ENCODE peak calls at places on chromosome 17, in ten cellular contexts. C is adrenal gland, V is kidney epithelial cell, E is left lung, R is brain microvascular endothelial cell, A is AG04450, W is tibial nerve, F is sigmoid colon, N is IMR-90, H is esophagus squamous epithelium. O is an unnamed sample.

GRCh38 chr17:7354262-7354781 is 634 bp upstream of the TMEM95 start:
- DNase-seq in C (no peak), V (no peak), E (peak), R (peak), A (no peak), W (no peak), F (no peak), N (peak), H (no peak), O (peak)

GRCh38 chr17:40309031-40309937 is at the start of gene RARA:
- DNase-seq in C (peak), V (no peak), E (peak), R (no peak), A (no peak), W (peak), F (peak), N (no peak), H (no peak), O (peak)

GRCh38 chr17:4090898-4091297 is 51.9 kb downstream of the ZZEF1 start:
- DNase-seq in C (no peak), V (no peak), E (no peak), R (no peak), A (no peak), W (no peak), F (no peak), N (peak), H (no peak), O (no peak)

GRCh38 chr17:36592316-36592710 is 634 bp downstream of the DHRS11 start:
- DNase-seq in C (no peak), V (no peak), E (no peak), R (no peak), A (no peak), W (no peak), F (peak), N (no peak), H (no peak), O (no peak)

GRCh38 chr17:17749921-17750320 is 68.7 kb downstream of the RAI1 start:
- DNase-seq in C (peak), V (no peak), E (no peak), R (peak), A (no peak), W (no peak), F (no peak), N (peak), H (no peak), O (peak)

GRCh38 chr17:34961093-34961911 is at the start of the genes CCT6B and ZNF830:
- DNase-seq in C (peak), V (peak), E (peak), R (peak), A (peak), W (peak), F (peak), N (peak), H (peak), O (peak)

GRCh38 chr17:4836221-4836620 is 3.1 kb downstream of the MINK1 start:
- DNase-seq in C (no peak), V (no peak), E (no peak), R (no peak), A (no peak), W (no peak), F (no peak), N (no peak), H (no peak), O (no peak)

GRCh38 chr17:72502940-72503341 is 382.1 kb downstream of the SOX9 start:
- DNase-seq in C (no peak), V (no peak), E (no peak), R (no peak), A (no peak), W (no peak), F (no peak), N (peak), H (no peak), O (peak)

GRCh38 chr17:10617120-10617505 is 40.0 kb downstream of the MYH3 start:
- DNase-seq in C (no peak), V (no peak), E (no peak), R (no peak), A (no peak), W (no peak), F (no peak), N (no peak), H (no peak), O (no peak)

GRCh38 chr17:27415090-27415795 is 41.0 kb upstream of the KSR1 start:
- DNase-seq in C (no peak), V (no peak), E (no peak), R (no peak), A (no peak), W (no peak), F (peak), N (no peak), H (no peak), O (peak)

GRCh38 chr17:75773121-75773807 is 8.3 kb upstream of the GALK1 start:
- DNase-seq in C (peak), V (no peak), E (peak), R (no peak), A (no peak), W (no peak), F (peak), N (no peak), H (no peak), O (no peak)

GRCh38 chr17:83179811-83180210 is 100.4 kb downstream of the METRNL start:
- DNase-seq in C (peak), V (no peak), E (no peak), R (no peak), A (no peak), W (peak), F (peak), N (no peak), H (no peak), O (no peak)

GRCh38 chr17:32124985-32125847 is 17.1 kb upstream of the RHOT1 start:
- DNase-seq in C (no peak), V (no peak), E (no peak), R (no peak), A (no peak), W (no peak), F (no peak), N (no peak), H (no peak), O (no peak)

GRCh38 chr17:50836826-50837225 is 1.4 kb downstream of the WFIKKN2 start:
- DNase-seq in C (no peak), V (no peak), E (no peak), R (no peak), A (no peak), W (no peak), F (no peak), N (no peak), H (no peak), O (no peak)

GRCh38 chr17:65198653-65199382 is 61.6 kb downstream of the RGS9 start:
- DNase-seq in C (peak), V (peak), E (no peak), R (no peak), A (no peak), W (no peak), F (no peak), N (peak), H (no peak), O (peak)

GRCh38 chr17:43599835-43600234 is 53.7 kb upstream of the ETV4 start:
- DNase-seq in C (peak), V (peak), E (no peak), R (peak), A (peak), W (no peak), F (no peak), N (peak), H (no peak), O (peak)

GRCh38 chr17:48457080-48457836 is 27.2 kb upstream of the SKAP1 start:
- DNase-seq in C (peak), V (no peak), E (peak), R (peak), A (no peak), W (no peak), F (peak), N (peak), H (no peak), O (peak)

GRCh38 chr17:8439681-8440080 is 4.0 kb downstream of the NDEL1 start:
- DNase-seq in C (no peak), V (no peak), E (no peak), R (no peak), A (no peak), W (no peak), F (no peak), N (no peak), H (no peak), O (no peak)

GRCh38 chr17:1649844-1650409 is at the start of gene RILP:
- DNase-seq in C (peak), V (no peak), E (peak), R (no peak), A (no peak), W (peak), F (peak), N (no peak), H (no peak), O (peak)

GRCh38 chr17:46115687-46116086 is 77.5 kb downstream of the KANSL1 start:
- DNase-seq in C (no peak), V (no peak), E (no peak), R (no peak), A (no peak), W (no peak), F (no peak), N (peak), H (no peak), O (peak)

GRCh38 chr17:1252203-1252608 is 18.0 kb upstream of the BHLHA9 start:
- DNase-seq in C (no peak), V (no peak), E (no peak), R (no peak), A (no peak), W (no peak), F (no peak), N (no peak), H (no peak), O (peak)

GRCh38 chr17:2170023-2170422 is 115.1 kb downstream of the HIC1 start:
- DNase-seq in C (no peak), V (no peak), E (no peak), R (no peak), A (no peak), W (no peak), F (peak), N (no peak), H (no peak), O (no peak)

GRCh38 chr17:58691701-58692238 is at the start of gene TEX14:
- DNase-seq in C (peak), V (no peak), E (no peak), R (no peak), A (no peak), W (no peak), F (no peak), N (no peak), H (no peak), O (no peak)

GRCh38 chr17:61551255-61551742 is 39.7 kb downstream of the NACA2 start:
- DNase-seq in C (no peak), V (no peak), E (no peak), R (no peak), A (no peak), W (no peak), F (no peak), N (peak), H (no peak), O (peak)

GRCh38 chr17:78364436-78365281 is 4.8 kb upstream of the SOCS3 start:
- DNase-seq in C (no peak), V (no peak), E (no peak), R (no peak), A (no peak), W (no peak), F (no peak), N (no peak), H (no peak), O (peak)

GRCh38 chr17:75876938-75877751 is 1.2 kb downstream of the TRIM47 start:
- DNase-seq in C (peak), V (peak), E (peak), R (peak), A (peak), W (peak), F (peak), N (peak), H (no peak), O (peak)

GRCh38 chr17:690346-690745 is 24.3 kb downstream of the VPS53 start:
- DNase-seq in C (no peak), V (no peak), E (no peak), R (no peak), A (no peak), W (no peak), F (no peak), N (no peak), H (no peak), O (no peak)

GRCh38 chr17:31691251-31691905 is 167.7 kb downstream of the COPRS start:
- DNase-seq in C (no peak), V (no peak), E (no peak), R (no peak), A (no peak), W (no peak), F (no peak), N (no peak), H (no peak), O (no peak)

GRCh38 chr17:47735139-47735464 is 2.1 kb downstream of the TBX21 start:
- DNase-seq in C (no peak), V (no peak), E (no peak), R (no peak), A (no peak), W (no peak), F (peak), N (no peak), H (no peak), O (no peak)

GRCh38 chr17:56983380-56983779 is 5.4 kb downstream of the SCPEP1 start:
- DNase-seq in C (no peak), V (no peak), E (no peak), R (no peak), A (no peak), W (no peak), F (no peak), N (no peak), H (no peak), O (no peak)

GRCh38 chr17:75267403-75268232 is 3.4 kb downstream of the MIF4GD start:
- DNase-seq in C (no peak), V (no peak), E (no peak), R (no peak), A (no peak), W (no peak), F (no peak), N (no peak), H (no peak), O (no peak)

GRCh38 chr17:73391331-73392265 is 79.8 kb upstream of the CDC42EP4 start:
- DNase-seq in C (no peak), V (no peak), E (peak), R (no peak), A (no peak), W (no peak), F (no peak), N (no peak), H (no peak), O (no peak)

DNA sequence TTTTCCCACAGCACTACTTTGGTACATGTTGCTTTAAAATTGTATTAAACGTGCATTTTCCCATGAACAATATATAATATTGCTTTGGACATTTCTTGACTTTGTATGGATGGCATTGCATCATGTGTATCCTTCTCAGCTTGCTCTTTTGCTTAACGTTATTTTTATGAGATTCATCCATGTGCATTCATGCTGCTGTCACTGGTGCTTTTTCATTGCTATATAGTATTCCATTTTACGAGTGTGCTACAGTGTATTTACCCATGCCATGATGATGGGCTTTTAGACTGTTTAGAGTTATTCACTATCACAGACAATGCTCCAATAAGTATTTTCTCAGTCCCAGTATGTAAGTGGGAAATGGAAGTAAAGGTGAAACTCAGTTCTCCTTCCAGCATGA is 195.2 kb upstream of the COX10 start:
- DNase-seq in C (no peak), V (no peak), E (no peak), R (no peak), A (no peak), W (no peak), F (no peak), N (no peak), H (no peak), O (no peak)
- TF ChIP-seq CTCF in C (no peak), V (no peak), E (no peak), R (no peak), A (no peak), W (no peak), F (no peak), N (no peak), H (no peak), O (no peak)

GRCh38 chr17:38454528-38454927 is 26.3 kb downstream of the ARHGAP23 start:
- DNase-seq in C (peak), V (no peak), E (peak), R (peak), A (no peak), W (peak), F (peak), N (peak), H (peak), O (peak)

GRCh38 chr17:38451840-38452529 is 23.7 kb downstream of the ARHGAP23 start:
- DNase-seq in C (no peak), V (no peak), E (no peak), R (peak), A (peak), W (no peak), F (no peak), N (peak), H (no peak), O (peak)

GRCh38 chr17:38452719-38453118 is 24.5 kb downstream of the ARHGAP23 start:
- DNase-seq in C (no peak), V (no peak), E (no peak), R (no peak), A (no peak), W (no peak), F (no peak), N (no peak), H (no peak), O (no peak)

GRCh38 chr17:38455288-38455915 is 27.1 kb downstream of the ARHGAP23 start:
- DNase-seq in C (no peak), V (no peak), E (no peak), R (no peak), A (no peak), W (no peak), F (no peak), N (no peak), H (no peak), O (no peak)

DNA sequence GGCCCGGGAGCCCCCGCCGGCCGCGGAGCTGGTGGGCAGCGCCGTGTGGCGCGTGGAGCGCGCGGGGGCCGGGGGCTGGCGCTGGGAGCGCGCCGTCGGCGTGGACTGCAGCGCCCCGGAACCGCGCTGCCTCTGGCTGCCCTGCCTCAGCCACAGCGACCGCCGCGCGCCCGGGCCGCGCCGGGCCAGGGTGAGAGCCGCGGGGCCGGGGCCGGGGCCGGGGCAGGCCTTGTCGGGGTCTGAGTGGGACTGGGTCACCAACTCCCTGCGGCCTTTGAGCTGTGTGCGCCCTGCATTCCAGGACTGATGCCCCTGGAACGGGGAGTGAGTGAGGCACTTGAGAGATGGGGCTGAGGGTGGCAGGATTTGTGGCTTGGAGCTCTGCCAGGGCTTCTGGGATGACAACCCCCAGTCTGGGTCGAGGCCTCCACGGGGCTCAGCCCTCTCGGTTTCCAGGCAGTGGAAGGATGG is 25.7 kb downstream of the ARHGAP23 start:
- DNase-seq in C (peak), V (no peak), E (no peak), R (no peak), A (no peak), W (no peak), F (no peak), N (peak), H (no peak), O (peak)
- H3K4me3 ChIP-seq in C (no peak), V (peak), E (peak), R (peak), A (peak), W (peak), F (peak), N (peak), H (peak), O (peak)

DNA sequence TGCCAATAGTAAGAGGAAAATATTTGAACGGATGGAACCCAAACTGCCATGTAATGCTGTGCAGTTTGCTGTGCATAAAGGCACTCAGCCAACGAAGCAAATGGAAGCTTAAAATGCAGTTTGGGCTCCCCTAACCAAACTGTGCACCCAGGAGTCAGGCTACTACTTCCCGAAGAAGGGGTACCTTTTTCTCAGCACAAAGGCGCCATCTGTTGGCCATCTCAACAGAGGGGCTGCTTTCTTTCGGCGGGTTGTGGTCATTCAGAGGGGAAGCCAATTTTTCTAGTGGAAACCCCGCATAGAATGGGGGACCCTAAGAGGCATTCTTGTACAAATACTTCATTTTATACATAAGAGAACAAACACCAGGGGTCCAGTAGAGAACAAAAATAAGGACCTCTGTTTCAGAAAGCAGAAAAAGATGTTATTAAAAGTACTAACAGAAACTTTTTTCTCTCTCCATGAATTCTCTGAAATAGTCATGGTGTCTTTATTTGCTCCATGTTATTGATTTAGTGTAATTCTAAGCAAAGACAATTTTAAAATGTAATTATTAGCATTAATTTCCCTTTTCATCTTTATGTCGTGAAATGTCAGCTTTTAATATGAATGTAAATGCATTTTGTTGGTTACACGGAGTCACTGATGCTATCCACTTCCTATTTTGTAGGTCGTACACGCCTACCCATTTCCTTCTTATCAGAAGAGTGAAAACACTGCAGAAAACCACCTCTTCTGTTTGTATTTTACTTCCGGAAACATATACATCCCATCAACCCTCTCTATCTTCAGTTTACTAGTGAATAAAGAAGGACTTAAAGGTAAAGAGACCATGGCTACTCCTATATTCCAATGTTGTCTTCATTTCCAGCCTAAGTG is 453.3 kb downstream of the KCNJ2 start:
- DNase-seq in C (peak), V (no peak), E (no peak), R (peak), A (no peak), W (no peak), F (peak), N (peak), H (no peak), O (peak)
- TF ChIP-seq CTCF in C (no peak), V (peak), E (peak), R (peak), A (peak), W (peak), F (no peak), N (peak), H (no peak), O (peak)

GRCh38 chr17:81428521-81428920 is 33.3 kb downstream of the BAHCC1 start:
- DNase-seq in C (no peak), V (no peak), E (no peak), R (no peak), A (no peak), W (no peak), F (no peak), N (no peak), H (no peak), O (no peak)

GRCh38 chr17:81428945-81429344 is 33.7 kb downstream of the BAHCC1 start:
- DNase-seq in C (no peak), V (no peak), E (no peak), R (no peak), A (no peak), W (no peak), F (no peak), N (no peak), H (no peak), O (no peak)

GRCh38 chr17:81428121-81428515 is 32.9 kb downstream of the BAHCC1 start:
- DNase-seq in C (no peak), V (no peak), E (no peak), R (no peak), A (no peak), W (no peak), F (no peak), N (no peak), H (no peak), O (no peak)

GRCh38 chr17:81429813-81430510 is 34.7 kb downstream of the BAHCC1 start:
- DNase-seq in C (no peak), V (no peak), E (no peak), R (no peak), A (no peak), W (no peak), F (no peak), N (no peak), H (no peak), O (peak)

DNA sequence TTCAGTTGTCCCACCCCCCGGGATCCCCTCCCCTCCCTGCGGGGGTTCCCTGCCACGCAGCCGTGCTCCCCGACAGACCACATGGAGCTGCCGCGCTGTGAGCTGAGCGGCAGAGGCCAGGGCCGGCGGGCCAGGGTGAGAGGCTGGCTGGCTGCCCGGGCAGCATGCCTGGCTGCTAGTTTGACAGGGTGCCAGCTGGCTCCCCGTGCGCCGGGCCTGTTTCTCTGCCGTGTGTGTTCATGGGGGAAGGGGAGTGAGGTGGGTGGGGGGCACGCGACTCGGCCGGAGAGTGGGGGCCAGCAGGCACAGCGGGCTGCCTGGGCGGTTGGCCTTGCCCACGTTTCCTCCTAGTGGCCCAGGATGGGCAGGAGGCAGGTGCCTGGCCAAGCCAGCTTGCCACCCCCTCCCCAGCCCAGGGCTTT is 34.1 kb downstream of the BAHCC1 start:
- DNase-seq in C (peak), V (no peak), E (peak), R (peak), A (peak), W (peak), F (peak), N (peak), H (no peak), O (peak)
- H3K4me3 ChIP-seq in C (no peak), V (no peak), E (no peak), R (no peak), A (no peak), W (no peak), F (no peak), N (no peak), H (peak), O (no peak)

O was measured in fibroblast of villous mesenchyme.